ENCODE peak calls at places on chromosomes 3 and 15, in four cellular contexts. One of them, this sample, is unnamed.

GRCh38 chr15:60444289-60444912 is 34.5 kb downstream of the ICE2 start:
- DNase-seq in thoracic aorta: no peak
- DNase-seq in right atrium auricular region: no peak
- DNase-seq in AG09309: peak
- DNase-seq in this sample: no peak

GRCh38 chr3:6088433-6088832 is 772.5 kb upstream of the GRM7 start:
- DNase-seq in thoracic aorta: no peak
- DNase-seq in AG09309: no peak
- DNase-seq in right atrium auricular region: no peak
- DNase-seq in this sample: no peak

GRCh38 chr3:84108442-84108971 is 850.3 kb upstream of the CADM2 start:
- DNase-seq in AG09309: no peak
- DNase-seq in right atrium auricular region: no peak
- DNase-seq in thoracic aorta: no peak
- DNase-seq in this sample: no peak

GRCh38 chr3:14684447-14684846 is 9.5 kb downstream of the C3orf20 start:
- DNase-seq in AG09309: no peak
- DNase-seq in right atrium auricular region: no peak
- DNase-seq in thoracic aorta: no peak
- DNase-seq in this sample: no peak

GRCh38 chr3:170410428-170411029 is 8.1 kb upstream of the CLDN11 start:
- DNase-seq in thoracic aorta: no peak
- DNase-seq in right atrium auricular region: no peak
- DNase-seq in AG09309: peak
- DNase-seq in this sample: no peak

GRCh38 chr3:178382388-178383061 is 153.7 kb upstream of the KCNMB2 start:
- DNase-seq in right atrium auricular region: no peak
- DNase-seq in thoracic aorta: no peak
- DNase-seq in AG09309: peak
- DNase-seq in this sample: no peak

GRCh38 chr3:71112576-71112975 is 471.0 kb downstream of the FOXP1 start:
- DNase-seq in right atrium auricular region: no peak
- DNase-seq in thoracic aorta: no peak
- DNase-seq in AG09309: no peak
- DNase-seq in this sample: no peak

GRCh38 chr3:176352716-176353334 is 844.5 kb downstream of the TBL1XR1 start:
- DNase-seq in right atrium auricular region: no peak
- DNase-seq in AG09309: peak
- DNase-seq in thoracic aorta: no peak
- DNase-seq in this sample: no peak

GRCh38 chr15:40456299-40456712 is 14.5 kb upstream of the CHST14 start:
- DNase-seq in right atrium auricular region: no peak
- DNase-seq in thoracic aorta: no peak
- DNase-seq in AG09309: no peak
- DNase-seq in this sample: no peak

GRCh38 chr15:94193906-94194305 is 37.5 kb upstream of the MCTP2 start:
- DNase-seq in thoracic aorta: no peak
- DNase-seq in right atrium auricular region: no peak
- DNase-seq in AG09309: no peak
- DNase-seq in this sample: no peak

GRCh38 chr3:28322464-28322863 is 26.1 kb upstream of the ZCWPW2 start:
- DNase-seq in thoracic aorta: no peak
- DNase-seq in AG09309: no peak
- DNase-seq in right atrium auricular region: no peak
- DNase-seq in this sample: no peak

GRCh38 chr3:48119495-48120193 is 68.6 kb downstream of the CDC25A start:
- DNase-seq in thoracic aorta: no peak
- DNase-seq in AG09309: no peak
- DNase-seq in right atrium auricular region: peak
- DNase-seq in this sample: no peak

GRCh38 chr3:12886106-12886679 is 44.8 kb upstream of the RPL32 start:
- DNase-seq in thoracic aorta: no peak
- DNase-seq in AG09309: no peak
- DNase-seq in right atrium auricular region: no peak
- DNase-seq in this sample: peak

GRCh38 chr15:31453558-31454318 is 127.1 kb downstream of the KLF13 start:
- DNase-seq in AG09309: no peak
- DNase-seq in thoracic aorta: no peak
- DNase-seq in right atrium auricular region: peak
- DNase-seq in this sample: no peak

GRCh38 chr15:95590533-95591044 is 739.9 kb upstream of the NR2F2 start:
- DNase-seq in right atrium auricular region: no peak
- DNase-seq in AG09309: no peak
- DNase-seq in thoracic aorta: no peak
- DNase-seq in this sample: no peak

GRCh38 chr3:14829811-14830210 is 11.0 kb downstream of the FGD5 start:
- DNase-seq in thoracic aorta: no peak
- DNase-seq in right atrium auricular region: no peak
- DNase-seq in AG09309: no peak
- DNase-seq in this sample: no peak

GRCh38 chr3:132354916-132355702 is 37.9 kb downstream of the ACP3 start:
- DNase-seq in right atrium auricular region: no peak
- DNase-seq in thoracic aorta: no peak
- DNase-seq in AG09309: no peak
- DNase-seq in this sample: no peak

GRCh38 chr3:105967117-105967516 is 98.3 kb upstream of the CBLB start:
- DNase-seq in AG09309: peak
- DNase-seq in thoracic aorta: no peak
- DNase-seq in right atrium auricular region: no peak
- DNase-seq in this sample: no peak

GRCh38 chr3:67723863-67724262 is 69.5 kb upstream of the SUCLG2 start:
- DNase-seq in AG09309: no peak
- DNase-seq in right atrium auricular region: no peak
- DNase-seq in thoracic aorta: no peak
- DNase-seq in this sample: no peak

GRCh38 chr15:81239190-81239589 is 42.5 kb downstream of the IL16 start:
- DNase-seq in right atrium auricular region: no peak
- DNase-seq in thoracic aorta: no peak
- DNase-seq in AG09309: peak
- DNase-seq in this sample: no peak

GRCh38 chr15:29086001-29086400 is 183.6 kb downstream of the NSMCE3 start:
- DNase-seq in thoracic aorta: no peak
- DNase-seq in AG09309: no peak
- DNase-seq in right atrium auricular region: no peak
- DNase-seq in this sample: no peak

GRCh38 chr3:184459355-184459754 is 79.5 kb downstream of the CHRD start:
- DNase-seq in AG09309: peak
- DNase-seq in thoracic aorta: no peak
- DNase-seq in right atrium auricular region: no peak
- DNase-seq in this sample: no peak

GRCh38 chr3:48039487-48040190 is 23.4 kb upstream of the MAP4 start:
- DNase-seq in right atrium auricular region: no peak
- DNase-seq in thoracic aorta: no peak
- DNase-seq in AG09309: no peak
- DNase-seq in this sample: no peak

GRCh38 chr3:154931484-154931883 is 148.6 kb upstream of the MME start:
- DNase-seq in right atrium auricular region: no peak
- DNase-seq in AG09309: peak
- DNase-seq in thoracic aorta: no peak
- DNase-seq in this sample: no peak

GRCh38 chr3:61030469-61031035 is 220.7 kb downstream of the FHIT start:
- DNase-seq in right atrium auricular region: no peak
- DNase-seq in AG09309: no peak
- DNase-seq in thoracic aorta: no peak
- DNase-seq in this sample: no peak

GRCh38 chr3:139780603-139781002 is 102.8 kb upstream of the NMNAT3 start:
- DNase-seq in thoracic aorta: no peak
- DNase-seq in AG09309: no peak
- DNase-seq in right atrium auricular region: peak
- DNase-seq in this sample: no peak

GRCh38 chr15:73116164-73116563 is 63.9 kb downstream of the NEO1 start:
- DNase-seq in right atrium auricular region: no peak
- DNase-seq in AG09309: no peak
- DNase-seq in thoracic aorta: no peak
- DNase-seq in this sample: no peak

GRCh38 chr15:94910166-94910565 is 678.8 kb downstream of the MCTP2 start:
- DNase-seq in AG09309: no peak
- DNase-seq in thoracic aorta: no peak
- DNase-seq in right atrium auricular region: no peak
- DNase-seq in this sample: no peak

GRCh38 chr3:143483214-143483613 is 363.6 kb downstream of the CHST2 start:
- DNase-seq in right atrium auricular region: no peak
- DNase-seq in thoracic aorta: no peak
- DNase-seq in AG09309: no peak
- DNase-seq in this sample: no peak

GRCh38 chr15:101578443-101578894 is 73.7 kb downstream of the TM2D3 start:
- DNase-seq in thoracic aorta: no peak
- DNase-seq in right atrium auricular region: no peak
- DNase-seq in AG09309: no peak
- DNase-seq in this sample: peak

GRCh38 chr3:57221883-57222282 is 5.6 kb upstream of the APPL1 start:
- DNase-seq in right atrium auricular region: no peak
- DNase-seq in thoracic aorta: no peak
- DNase-seq in AG09309: no peak
- DNase-seq in this sample: no peak
- TF ChIP-seq CTCF in right atrium auricular region: peak
- TF ChIP-seq CTCF in thoracic aorta: no peak
- TF ChIP-seq CTCF in AG09309: peak
- TF ChIP-seq CTCF in this sample: no peak

DNA sequence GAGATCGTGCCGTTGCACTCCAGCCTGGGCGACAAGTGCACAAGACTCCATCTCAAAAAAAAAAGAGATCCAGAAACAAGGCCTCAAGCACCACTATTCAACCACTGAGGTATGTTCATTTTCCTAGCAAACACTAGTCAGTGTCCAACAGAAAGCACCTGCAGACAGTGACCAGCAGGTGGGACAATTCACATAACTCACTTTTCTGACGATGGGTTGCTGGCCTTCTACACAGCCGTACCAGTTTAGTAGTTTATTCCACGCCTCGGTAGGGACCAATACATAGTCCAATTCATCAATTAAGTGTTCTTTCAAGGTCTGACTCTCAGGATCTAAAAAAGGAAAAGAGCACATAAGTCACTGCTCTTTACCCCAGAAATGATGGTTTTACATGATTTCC is 12.4 kb downstream of the USP4 start:
- DNase-seq in thoracic aorta: no peak
- DNase-seq in AG09309: no peak
- DNase-seq in right atrium auricular region: no peak
- DNase-seq in this sample: peak
- TF ChIP-seq CTCF in thoracic aorta: no peak
- TF ChIP-seq CTCF in AG09309: no peak
- TF ChIP-seq CTCF in right atrium auricular region: peak
- TF ChIP-seq CTCF in this sample: no peak

GRCh38 chr3:126835472-126836219 is 131.6 kb downstream of the CHCHD6 start:
- DNase-seq in thoracic aorta: no peak
- DNase-seq in AG09309: peak
- DNase-seq in right atrium auricular region: peak
- DNase-seq in this sample: no peak
- TF ChIP-seq CTCF in thoracic aorta: no peak
- TF ChIP-seq CTCF in AG09309: peak
- TF ChIP-seq CTCF in right atrium auricular region: no peak
- TF ChIP-seq CTCF in this sample: no peak

GRCh38 chr3:53599780-53600179 is 105.4 kb downstream of the CACNA1D start:
- DNase-seq in AG09309: no peak
- DNase-seq in right atrium auricular region: peak
- DNase-seq in thoracic aorta: no peak
- DNase-seq in this sample: no peak

GRCh38 chr3:53602866-53603265 is 108.5 kb downstream of the CACNA1D start:
- DNase-seq in right atrium auricular region: no peak
- DNase-seq in thoracic aorta: no peak
- DNase-seq in AG09309: no peak
- DNase-seq in this sample: no peak

GRCh38 chr3:53606793-53607192 is 112.4 kb downstream of the CACNA1D start:
- DNase-seq in right atrium auricular region: no peak
- DNase-seq in AG09309: no peak
- DNase-seq in thoracic aorta: no peak
- DNase-seq in this sample: no peak

DNA sequence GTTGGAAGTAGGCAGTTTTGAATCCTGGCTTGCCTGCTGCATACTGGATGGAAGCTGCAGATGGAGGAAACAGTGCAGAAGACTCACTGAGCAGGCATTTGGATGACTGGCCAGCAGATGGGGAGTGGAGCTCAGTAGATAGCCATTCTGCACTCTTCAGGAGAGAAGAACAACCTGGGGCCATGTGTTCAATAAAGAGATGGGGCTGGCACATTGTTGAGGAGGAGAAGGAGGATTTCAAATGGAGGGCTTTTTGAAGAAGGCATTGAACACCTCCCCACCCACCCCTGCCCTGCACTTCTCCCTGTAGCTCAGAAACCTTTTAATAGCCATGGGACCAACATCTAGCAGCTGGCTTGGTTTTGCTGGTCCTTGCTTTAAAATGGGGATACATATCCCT is 109.8 kb downstream of the CACNA1D start:
- DNase-seq in AG09309: no peak
- DNase-seq in thoracic aorta: no peak
- DNase-seq in right atrium auricular region: peak
- DNase-seq in this sample: no peak
- TF ChIP-seq CTCF in AG09309: no peak
- TF ChIP-seq CTCF in thoracic aorta: no peak
- TF ChIP-seq CTCF in right atrium auricular region: no peak
- TF ChIP-seq CTCF in this sample: no peak

GRCh38 chr3:8503871-8504610 is 2.4 kb downstream of the LMCD1 start:
- DNase-seq in thoracic aorta: no peak
- DNase-seq in AG09309: no peak
- DNase-seq in right atrium auricular region: no peak
- DNase-seq in this sample: peak
- TF ChIP-seq CTCF in thoracic aorta: no peak
- TF ChIP-seq CTCF in AG09309: no peak
- TF ChIP-seq CTCF in right atrium auricular region: no peak
- TF ChIP-seq CTCF in this sample: no peak

GRCh38 chr15:63719281-63719680 is 114.5 kb downstream of the HERC1 start:
- DNase-seq in AG09309: no peak
- DNase-seq in thoracic aorta: no peak
- DNase-seq in right atrium auricular region: no peak
- DNase-seq in this sample: no peak
- TF ChIP-seq CTCF in AG09309: no peak
- TF ChIP-seq CTCF in thoracic aorta: no peak
- TF ChIP-seq CTCF in right atrium auricular region: no peak
- TF ChIP-seq CTCF in this sample: no peak

GRCh38 chr3:195208183-195208582 is 62.8 kb downstream of the XXYLT1 start:
- DNase-seq in AG09309: no peak
- DNase-seq in thoracic aorta: no peak
- DNase-seq in right atrium auricular region: no peak
- DNase-seq in this sample: peak
- TF ChIP-seq CTCF in AG09309: no peak
- TF ChIP-seq CTCF in thoracic aorta: no peak
- TF ChIP-seq CTCF in right atrium auricular region: no peak
- TF ChIP-seq CTCF in this sample: no peak

DNA sequence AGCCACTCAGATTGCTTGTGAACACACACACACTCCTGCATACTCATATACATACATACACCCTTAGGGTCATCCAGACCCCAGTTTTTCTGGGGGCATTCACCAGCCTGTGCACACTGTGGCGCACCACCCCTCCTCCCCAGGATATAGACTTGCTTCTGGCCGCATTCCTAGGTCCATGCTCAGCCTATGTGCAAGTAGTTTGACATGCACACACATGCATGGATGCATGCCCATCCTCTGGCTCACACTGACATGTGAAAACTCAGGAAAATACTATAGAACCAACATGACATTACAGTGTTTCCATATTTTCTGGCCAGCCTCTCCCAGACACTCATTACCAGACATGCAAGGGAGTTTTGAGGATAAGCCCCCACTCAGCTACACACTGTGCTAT is 79.3 kb upstream of the POLG start:
- DNase-seq in right atrium auricular region: no peak
- DNase-seq in AG09309: no peak
- DNase-seq in thoracic aorta: no peak
- DNase-seq in this sample: no peak
- TF ChIP-seq CTCF in right atrium auricular region: no peak
- TF ChIP-seq CTCF in AG09309: no peak
- TF ChIP-seq CTCF in thoracic aorta: no peak
- TF ChIP-seq CTCF in this sample: no peak

GRCh38 chr3:119463171-119464169 is at the start of gene TMEM39A:
- DNase-seq in thoracic aorta: peak
- DNase-seq in right atrium auricular region: peak
- DNase-seq in AG09309: peak
- DNase-seq in this sample: peak
- TF ChIP-seq CTCF in thoracic aorta: peak
- TF ChIP-seq CTCF in right atrium auricular region: peak
- TF ChIP-seq CTCF in AG09309: no peak
- TF ChIP-seq CTCF in this sample: no peak

This sample was measured in activated CD8-positive, alpha-beta T cell treated with anti-CD3 and anti-CD28 coated beads for 36 hours.